ENCODE peak calls at places on chromosome 4, in ten cellular contexts. G is activated CD8-positive, alpha-beta T cell treated with anti-CD3 and anti-CD28 coated beads for 36 hours; O is PC-3; P is gastroesophageal sphincter; W is activated B cell treated with CpG ODN at 0.5 μM for 24 hours; J is HepG2; D is naive thymus-derived CD8-positive, alpha-beta T cell; Q is sciatic nerve; Y is lower lobe of right lung; R is naive thymus-derived CD4-positive, alpha-beta T cell. T is an unnamed sample.

GRCh38 chr4:68905598-68906237 is 45.9 kb downstream of the UGT2A3 start:
- ATAC-seq in W (no peak), Y (peak; percentile 75), O (peak; percentile 69), D (no peak), J (peak; percentile 40), R (no peak), Q (no peak), G (no peak), P (no peak), T (no peak)

GRCh38 chr4:856468-856901 is 30.6 kb upstream of the CPLX1 start:
- ATAC-seq in Y (no peak), R (no peak), P (no peak), O (no peak), W (no peak), D (no peak), G (peak; percentile 27), J (no peak), Q (no peak), T (peak; percentile 48)

GRCh38 chr4:22029803-22030202 is 81.2 kb upstream of the KCNIP4 start:
- ATAC-seq in P (no peak), Q (no peak), O (peak; percentile 97), J (no peak), D (no peak), G (no peak), R (no peak), W (no peak), Y (no peak), T (no peak)

GRCh38 chr4:104758574-104758973 is 263.9 kb upstream of the CXXC4 start:
- ATAC-seq in W (no peak), P (no peak), R (no peak), J (no peak), Y (no peak), O (no peak), Q (no peak), D (peak; percentile 62), G (no peak), T (no peak)

GRCh38 chr4:121675715-121676114 is 21.1 kb downstream of the ANXA5 start:
- ATAC-seq in Y (peak; percentile 19), W (no peak), D (no peak), O (peak; percentile 18), Q (peak; percentile 62), R (no peak), J (peak; percentile 75), P (no peak), G (no peak), T (no peak)

GRCh38 chr4:62288803-62289541 is 1088.8 kb downstream of the ADGRL3 start:
- ATAC-seq in R (no peak), W (no peak), D (no peak), Q (no peak), Y (no peak), G (no peak), O (no peak), P (peak; percentile 86), J (no peak), T (no peak)

GRCh38 chr4:153763404-153763803 is 3.6 kb upstream of the RNF175 start:
- ATAC-seq in Y (no peak), P (no peak), D (no peak), J (no peak), R (no peak), G (no peak), W (no peak), O (no peak), Q (no peak), T (no peak)

GRCh38 chr4:25481648-25482047 is 104.6 kb downstream of the ANAPC4 start:
- ATAC-seq in Y (no peak), J (no peak), O (no peak), R (no peak), W (no peak), D (no peak), Q (no peak), G (no peak), P (no peak), T (no peak)

GRCh38 chr4:52574036-52574435 is 85.1 kb downstream of the USP46 start:
- ATAC-seq in G (no peak), J (no peak), W (no peak), Y (no peak), O (no peak), R (no peak), Q (no peak), P (no peak), D (no peak), T (no peak)

GRCh38 chr4:186104895-186105720 is 604 bp downstream of the FAM149A start:
- ATAC-seq in W (peak; percentile 25), Y (peak; percentile 77), Q (peak; percentile 47), O (no peak), J (peak; percentile 79), D (peak; percentile 29), G (peak; percentile 53), R (peak; percentile 44), P (peak; percentile 64), T (peak; percentile 37)

GRCh38 chr4:24024157-24024556 is 134.3 kb upstream of the PPARGC1A start:
- ATAC-seq in J (no peak), R (no peak), D (no peak), W (no peak), Q (no peak), G (no peak), O (no peak), P (peak; percentile 81), Y (peak; percentile 59), T (no peak)

GRCh38 chr4:31408136-31408535 is 688.0 kb downstream of the PCDH7 start:
- ATAC-seq in O (no peak), P (no peak), G (no peak), J (no peak), Q (no peak), R (no peak), Y (no peak), W (no peak), D (no peak), T (no peak)

GRCh38 chr4:67809502-67809901 is 55.3 kb upstream of the GNRHR start:
- ATAC-seq in D (no peak), G (no peak), Q (no peak), O (no peak), R (no peak), W (no peak), J (peak; percentile 99), Y (no peak), P (no peak), T (no peak)

GRCh38 chr4:19278665-19279064 is 973.0 kb upstream of the SLIT2 start:
- ATAC-seq in R (no peak), Y (no peak), P (no peak), J (no peak), D (no peak), Q (no peak), O (no peak), W (no peak), G (no peak), T (no peak)

GRCh38 chr4:40998680-40999358 is 215.5 kb downstream of the APBB2 start:
- ATAC-seq in W (no peak), G (no peak), R (peak; percentile 76), O (peak; percentile 76), Y (no peak), Q (no peak), J (no peak), D (no peak), P (peak; percentile 58), T (no peak)

GRCh38 chr4:184298255-184298654 is 80.6 kb upstream of the ENPP6 start:
- ATAC-seq in D (no peak), Q (peak; percentile 64), W (no peak), Y (no peak), J (peak; percentile 24), O (no peak), P (no peak), R (no peak), G (no peak), T (no peak)

GRCh38 chr4:94533405-94534223 is 81.9 kb downstream of the PDLIM5 start:
- ATAC-seq in D (no peak), O (no peak), J (no peak), G (no peak), Q (no peak), Y (peak; percentile 46), R (no peak), P (no peak), W (no peak), T (no peak)

GRCh38 chr4:183797041-183797444 is 108.1 kb upstream of the STOX2 start:
- ATAC-seq in O (no peak), J (peak; percentile 41), Q (peak; percentile 52), Y (peak; percentile 83), R (no peak), G (no peak), D (no peak), W (no peak), P (peak; percentile 23), T (no peak)

GRCh38 chr4:13399257-13399656 is 84.9 kb downstream of the RAB28 start:
- ATAC-seq in Q (no peak), Y (no peak), R (no peak), J (no peak), P (no peak), G (no peak), W (no peak), O (no peak), D (no peak), T (no peak)

GRCh38 chr4:152525878-152526277 is 10.0 kb downstream of the FBXW7 start:
- ATAC-seq in W (peak; percentile 31), Q (no peak), P (no peak), R (no peak), J (no peak), O (peak; percentile 60), D (no peak), Y (no peak), G (peak; percentile 47), T (peak; percentile 37)

GRCh38 chr4:186693159-186693815 is 30.4 kb downstream of the FAT1 start:
- ATAC-seq in P (peak; percentile 82), Q (peak; percentile 95), O (peak; percentile 95), J (no peak), D (no peak), W (no peak), R (no peak), Y (peak; percentile 91), G (no peak), T (no peak)

GRCh38 chr4:3479358-3480101 is 16.4 kb downstream of the DOK7 start:
- ATAC-seq in Q (peak; percentile 16), D (no peak), R (no peak), W (no peak), P (no peak), O (no peak), G (no peak), Y (no peak), J (no peak), T (no peak)

GRCh38 chr4:69707807-69708206 is 52.6 kb downstream of the SULT1B1 start:
- ATAC-seq in W (no peak), R (no peak), O (peak; percentile 73), G (no peak), J (no peak), P (no peak), Q (no peak), D (no peak), Y (no peak), T (no peak)

GRCh38 chr4:88681209-88681608 is 16.4 kb downstream of the NAP1L5 start:
- ATAC-seq in D (no peak), Y (no peak), G (no peak), J (no peak), R (no peak), W (no peak), P (no peak), O (no peak), Q (no peak), T (no peak)

GRCh38 chr4:53346920-53347852 is 18.7 kb downstream of the SCFD2 start:
- ATAC-seq in R (no peak), W (no peak), Y (peak; percentile 19), D (no peak), J (no peak), P (no peak), Q (no peak), G (no peak), O (peak; percentile 88), T (no peak)

GRCh38 chr4:74426101-74426500 is 18.8 kb upstream of the AREG start:
- ATAC-seq in G (peak; percentile 78), O (no peak), Y (peak; percentile 14), Q (peak; percentile 22), J (no peak), P (no peak), D (no peak), R (no peak), W (no peak), T (peak; percentile 63)

GRCh38 chr4:153393397-153393796 is 48.9 kb downstream of the MND1 start:
- ATAC-seq in Y (peak; percentile 85), P (peak; percentile 25), J (no peak), G (no peak), Q (peak; percentile 30), D (no peak), R (no peak), W (no peak), O (peak; percentile 67), T (no peak)

GRCh38 chr4:13151178-13151577 is 333.0 kb downstream of the RAB28 start:
- ATAC-seq in Q (no peak), W (no peak), O (no peak), R (no peak), P (no peak), J (no peak), D (no peak), Y (no peak), G (no peak), T (no peak)

T was measured in activated CD4-positive, CD25-positive, alpha-beta regulatory T cell treated with anti-CD3 and anti-CD28 coated beads, Interleukin-2, amount 50 U/mL, for 24 hours.